ENCODE peak calls at places on chromosomes 2 and 18, in eight cellular contexts. One of them, this sample, is unnamed.
A peak's percentile ranks its signal among the peaks of the same experiment; 100 is the strongest.

GRCh38 chr2:210502997-210503621 is 26.6 kb upstream of the LANCL1 start:
- DNase-seq in HuH-7.5: peak; percentile 13
- DNase-seq in HFFc6: peak; percentile 51
- DNase-seq in foreskin fibroblast: peak; percentile 25
- DNase-seq in SW 1271: peak; percentile 38
- DNase-seq in stimulated activated CD4-positive, alpha-beta T cell treated with anti-CD3 and anti-CD28 coated beads, Interleukin-15, amount 100 ng/mL, for 24 hours: peak; percentile 47
- DNase-seq in tibial artery: no peak
- DNase-seq in cardiac fibroblast: peak; percentile 70
- DNase-seq in this sample: peak; percentile 52

GRCh38 chr2:167924556-167924955 is 322.8 kb downstream of the STK39 start:
- DNase-seq in stimulated activated CD4-positive, alpha-beta T cell treated with anti-CD3 and anti-CD28 coated beads, Interleukin-15, amount 100 ng/mL, for 24 hours: no peak
- DNase-seq in SW 1271: no peak
- DNase-seq in tibial artery: no peak
- DNase-seq in HuH-7.5: no peak
- DNase-seq in foreskin fibroblast: no peak
- DNase-seq in HFFc6: no peak
- DNase-seq in cardiac fibroblast: no peak
- DNase-seq in this sample: no peak

GRCh38 chr2:16226942-16227664 is 286.8 kb downstream of the MYCN start:
- DNase-seq in foreskin fibroblast: no peak
- DNase-seq in stimulated activated CD4-positive, alpha-beta T cell treated with anti-CD3 and anti-CD28 coated beads, Interleukin-15, amount 100 ng/mL, for 24 hours: no peak
- DNase-seq in SW 1271: no peak
- DNase-seq in HFFc6: no peak
- DNase-seq in HuH-7.5: no peak
- DNase-seq in tibial artery: peak; percentile 47
- DNase-seq in cardiac fibroblast: no peak
- DNase-seq in this sample: peak; percentile 98

GRCh38 chr2:128573531-128573930 is 254.9 kb upstream of the HS6ST1 start:
- DNase-seq in HFFc6: no peak
- DNase-seq in tibial artery: peak; percentile 41
- DNase-seq in stimulated activated CD4-positive, alpha-beta T cell treated with anti-CD3 and anti-CD28 coated beads, Interleukin-15, amount 100 ng/mL, for 24 hours: no peak
- DNase-seq in cardiac fibroblast: no peak
- DNase-seq in SW 1271: no peak
- DNase-seq in HuH-7.5: no peak
- DNase-seq in foreskin fibroblast: no peak
- DNase-seq in this sample: no peak

GRCh38 chr2:195490304-195490703 is 166.7 kb upstream of the SLC39A10 start:
- DNase-seq in foreskin fibroblast: no peak
- DNase-seq in SW 1271: no peak
- DNase-seq in stimulated activated CD4-positive, alpha-beta T cell treated with anti-CD3 and anti-CD28 coated beads, Interleukin-15, amount 100 ng/mL, for 24 hours: no peak
- DNase-seq in cardiac fibroblast: no peak
- DNase-seq in HFFc6: no peak
- DNase-seq in HuH-7.5: no peak
- DNase-seq in tibial artery: no peak
- DNase-seq in this sample: no peak

GRCh38 chr2:8298783-8299182 is 383.1 kb upstream of the ID2 start:
- DNase-seq in stimulated activated CD4-positive, alpha-beta T cell treated with anti-CD3 and anti-CD28 coated beads, Interleukin-15, amount 100 ng/mL, for 24 hours: no peak
- DNase-seq in SW 1271: no peak
- DNase-seq in tibial artery: no peak
- DNase-seq in foreskin fibroblast: no peak
- DNase-seq in HFFc6: no peak
- DNase-seq in cardiac fibroblast: peak; percentile 28
- DNase-seq in HuH-7.5: no peak
- DNase-seq in this sample: no peak

GRCh38 chr2:57920342-57920939 is 126.2 kb upstream of the VRK2 start:
- DNase-seq in foreskin fibroblast: no peak
- DNase-seq in HuH-7.5: no peak
- DNase-seq in cardiac fibroblast: no peak
- DNase-seq in stimulated activated CD4-positive, alpha-beta T cell treated with anti-CD3 and anti-CD28 coated beads, Interleukin-15, amount 100 ng/mL, for 24 hours: no peak
- DNase-seq in SW 1271: no peak
- DNase-seq in HFFc6: no peak
- DNase-seq in tibial artery: no peak
- DNase-seq in this sample: no peak

GRCh38 chr2:211333377-211333776 is 777.0 kb downstream of the CPS1 start:
- DNase-seq in stimulated activated CD4-positive, alpha-beta T cell treated with anti-CD3 and anti-CD28 coated beads, Interleukin-15, amount 100 ng/mL, for 24 hours: no peak
- DNase-seq in foreskin fibroblast: no peak
- DNase-seq in HuH-7.5: no peak
- DNase-seq in SW 1271: no peak
- DNase-seq in HFFc6: no peak
- DNase-seq in cardiac fibroblast: no peak
- DNase-seq in tibial artery: no peak
- DNase-seq in this sample: no peak

GRCh38 chr2:118696786-118697465 is 150.5 kb downstream of the EN1 start:
- DNase-seq in cardiac fibroblast: no peak
- DNase-seq in tibial artery: no peak
- DNase-seq in foreskin fibroblast: no peak
- DNase-seq in HFFc6: no peak
- DNase-seq in stimulated activated CD4-positive, alpha-beta T cell treated with anti-CD3 and anti-CD28 coated beads, Interleukin-15, amount 100 ng/mL, for 24 hours: no peak
- DNase-seq in HuH-7.5: no peak
- DNase-seq in SW 1271: no peak
- DNase-seq in this sample: no peak

GRCh38 chr2:128309341-128310093 is 9.2 kb downstream of the HS6ST1 start:
- DNase-seq in cardiac fibroblast: no peak
- DNase-seq in stimulated activated CD4-positive, alpha-beta T cell treated with anti-CD3 and anti-CD28 coated beads, Interleukin-15, amount 100 ng/mL, for 24 hours: no peak
- DNase-seq in HFFc6: no peak
- DNase-seq in tibial artery: peak; percentile 59
- DNase-seq in SW 1271: no peak
- DNase-seq in HuH-7.5: peak; percentile 73
- DNase-seq in foreskin fibroblast: no peak
- DNase-seq in this sample: no peak

GRCh38 chr2:121858406-121858805 is 103.0 kb downstream of the TSN start:
- DNase-seq in tibial artery: no peak
- DNase-seq in HFFc6: peak; percentile 49
- DNase-seq in cardiac fibroblast: no peak
- DNase-seq in foreskin fibroblast: peak; percentile 11
- DNase-seq in stimulated activated CD4-positive, alpha-beta T cell treated with anti-CD3 and anti-CD28 coated beads, Interleukin-15, amount 100 ng/mL, for 24 hours: no peak
- DNase-seq in HuH-7.5: no peak
- DNase-seq in SW 1271: no peak
- DNase-seq in this sample: no peak

GRCh38 chr2:46818141-46818552 is 97.5 kb downstream of the MCFD2 start:
- DNase-seq in foreskin fibroblast: no peak
- DNase-seq in tibial artery: peak; percentile 97
- DNase-seq in SW 1271: no peak
- DNase-seq in cardiac fibroblast: peak; percentile 51
- DNase-seq in HFFc6: no peak
- DNase-seq in HuH-7.5: no peak
- DNase-seq in stimulated activated CD4-positive, alpha-beta T cell treated with anti-CD3 and anti-CD28 coated beads, Interleukin-15, amount 100 ng/mL, for 24 hours: no peak
- DNase-seq in this sample: no peak

GRCh38 chr2:198438326-198438725 is 633.9 kb downstream of the PLCL1 start:
- DNase-seq in stimulated activated CD4-positive, alpha-beta T cell treated with anti-CD3 and anti-CD28 coated beads, Interleukin-15, amount 100 ng/mL, for 24 hours: no peak
- DNase-seq in HuH-7.5: no peak
- DNase-seq in tibial artery: no peak
- DNase-seq in foreskin fibroblast: no peak
- DNase-seq in cardiac fibroblast: no peak
- DNase-seq in SW 1271: no peak
- DNase-seq in HFFc6: no peak
- DNase-seq in this sample: no peak

GRCh38 chr18:75256376-75256775 is 45.8 kb downstream of the TSHZ1 start:
- DNase-seq in HuH-7.5: no peak
- DNase-seq in foreskin fibroblast: no peak
- DNase-seq in stimulated activated CD4-positive, alpha-beta T cell treated with anti-CD3 and anti-CD28 coated beads, Interleukin-15, amount 100 ng/mL, for 24 hours: no peak
- DNase-seq in HFFc6: no peak
- DNase-seq in cardiac fibroblast: no peak
- DNase-seq in SW 1271: no peak
- DNase-seq in tibial artery: no peak
- DNase-seq in this sample: no peak

GRCh38 chr2:175600024-175600831 is 401.8 kb downstream of the LNPK start:
- DNase-seq in SW 1271: no peak
- DNase-seq in foreskin fibroblast: peak; percentile 85
- DNase-seq in HuH-7.5: no peak
- DNase-seq in tibial artery: peak; percentile 66
- DNase-seq in cardiac fibroblast: peak; percentile 1
- DNase-seq in HFFc6: peak; percentile 8
- DNase-seq in stimulated activated CD4-positive, alpha-beta T cell treated with anti-CD3 and anti-CD28 coated beads, Interleukin-15, amount 100 ng/mL, for 24 hours: no peak
- DNase-seq in this sample: no peak

GRCh38 chr2:240810199-240810598 is 9.8 kb downstream of the KIF1A start:
- DNase-seq in HuH-7.5: no peak
- DNase-seq in SW 1271: no peak
- DNase-seq in stimulated activated CD4-positive, alpha-beta T cell treated with anti-CD3 and anti-CD28 coated beads, Interleukin-15, amount 100 ng/mL, for 24 hours: no peak
- DNase-seq in tibial artery: no peak
- DNase-seq in cardiac fibroblast: no peak
- DNase-seq in foreskin fibroblast: no peak
- DNase-seq in HFFc6: no peak
- DNase-seq in this sample: no peak